ENCODE peak calls at places on chromosomes 4 and X, in eight cellular contexts. D is CD8-positive, alpha-beta T cell; H is non-pigmented ciliary epithelial cell; W is NB4; Z is AG08396; I is H9; A is heart right ventricle; N is stimulated activated CD4-positive, alpha-beta T cell treated with anti-CD3 and anti-CD28 coated beads, Interleukin-12 subunit alpha, Interleukin-12 subunit beta, amount 100 ng/mL, for 4 hours. F is an unnamed sample.

GRCh38 chrX:24148535-24149345 is 789 bp upstream of the ZFX start:
- DNase-seq in D (peak; percentile 36), H (no peak), I (no peak), N (peak; percentile 7), W (peak; percentile 59), A (peak; percentile 16), Z (peak; percentile 45), F (no peak)

GRCh38 chrX:6002056-6002455 is 226.6 kb downstream of the NLGN4X start:
- DNase-seq in I (no peak), Z (no peak), D (no peak), N (no peak), A (no peak), H (no peak), W (no peak), F (no peak)

GRCh38 chr4:189414021-189414420 is 526.7 kb upstream of the FRG1 start:
- DNase-seq in I (no peak), A (no peak), Z (no peak), D (no peak), H (no peak), W (no peak), N (no peak), F (no peak)

GRCh38 chrX:115494133-115494532 is 66.8 kb upstream of the PLS3 start:
- DNase-seq in D (no peak), H (no peak), I (no peak), W (no peak), Z (no peak), N (no peak), A (no peak), F (no peak)

GRCh38 chr4:67593741-67594175 is 35.2 kb downstream of the STAP1 start:
- DNase-seq in N (no peak), D (no peak), A (no peak), W (peak; percentile 8), H (peak; percentile 8), I (no peak), Z (no peak), F (no peak)

GRCh38 chr4:970046-970745 is 3.2 kb downstream of the DGKQ start:
- DNase-seq in I (no peak), A (no peak), W (no peak), H (no peak), D (peak; percentile 84), N (no peak), Z (no peak), F (no peak)

GRCh38 chr4:122152699-122153328 is 683 bp downstream of the BLTP1 start:
- DNase-seq in N (peak; percentile 14), A (peak; percentile 13), I (peak; percentile 63), W (peak; percentile 69), H (peak; percentile 1), D (peak; percentile 27), Z (peak; percentile 47), F (peak; percentile 5)

GRCh38 chr4:155759372-155760252 is 791 bp downstream of the GUCY1B1 start:
- DNase-seq in D (peak; percentile 20), Z (peak; percentile 41), A (peak; percentile 86), H (no peak), N (peak; percentile 7), I (peak; percentile 39), W (peak; percentile 1), F (peak; percentile 4)

GRCh38 chr4:28354874-28355273 is 1494.2 kb downstream of the STIM2 start:
- DNase-seq in I (no peak), D (no peak), A (no peak), N (no peak), W (no peak), Z (no peak), H (no peak), F (no peak)

GRCh38 chr4:177726111-177726510 is 283.9 kb upstream of the AGA start:
- DNase-seq in D (no peak), I (no peak), N (no peak), A (no peak), W (peak; percentile 3), H (no peak), Z (no peak), F (no peak)

GRCh38 chr4:64158648-64159326 is 250.5 kb downstream of the TECRL start:
- DNase-seq in H (peak; percentile 26), I (peak; percentile 53), W (peak; percentile 79), D (no peak), Z (peak; percentile 14), A (peak; percentile 30), N (peak; percentile 18), F (no peak)

GRCh38 chrX:26918633-26919032 is 544.5 kb downstream of the PPP4R3C start:
- DNase-seq in N (no peak), H (no peak), D (no peak), A (no peak), W (peak; percentile 34), Z (no peak), I (peak; percentile 51), F (no peak)

GRCh38 chrX:2184089-2184488 is 316.7 kb downstream of the DHRSX start:
- DNase-seq in W (no peak), A (no peak), I (no peak), N (no peak), D (no peak), Z (no peak), H (no peak), F (no peak)

GRCh38 chr4:179353791-179354190 is 1911.6 kb upstream of the AGA start:
- DNase-seq in Z (no peak), A (no peak), D (no peak), H (no peak), I (no peak), N (no peak), W (no peak), F (no peak)

F was measured in stimulated activated naive B cell treated with anti-CD40 and anti-IgM and Interleukin-4, amounts not matched to agents 10 μg/mL and 1 μg/mL and 100 μg/mL, for 72 hours.